ENCODE peak calls at places on chromosomes 16 and 17, in ten cellular contexts. B, A, M, P, I, H, D, Y, G and L are unnamed samples.

GRCh38 chr16:88914750-88915368 is 48.4 kb upstream of the PABPN1L start:
- DNase-seq in P (no peak), M (peak), A (peak), Y (no peak), H (no peak), B (no peak), I (peak), D (no peak), G (no peak), L (no peak)

GRCh38 chr17:43536236-43537088 is 9.7 kb downstream of the ETV4 start:
- DNase-seq in H (no peak), B (no peak), D (no peak), G (no peak), A (peak), M (peak), Y (no peak), P (no peak), I (peak), L (no peak)

GRCh38 chr16:57329718-57330327 is 28.8 kb upstream of the CCL22 start:
- DNase-seq in A (no peak), D (no peak), I (no peak), G (no peak), P (no peak), M (no peak), Y (no peak), H (no peak), B (no peak), L (no peak)

GRCh38 chr17:7348478-7349242 is 3.3 kb upstream of the KCTD11 start:
- DNase-seq in G (no peak), D (peak), I (no peak), A (no peak), B (no peak), Y (no peak), H (no peak), P (no peak), M (peak), L (no peak)

GRCh38 chr16:85329999-85330693 is 217.9 kb upstream of the CIBAR2 start:
- DNase-seq in G (no peak), Y (no peak), I (no peak), H (no peak), P (no peak), D (no peak), M (no peak), B (peak), A (no peak), L (no peak)

GRCh38 chr17:83199500-83200201 is 120.2 kb downstream of the METRNL start:
- DNase-seq in Y (no peak), D (peak), H (no peak), B (no peak), P (peak), I (no peak), A (no peak), G (peak), M (no peak), L (no peak)

GRCh38 chr16:89095401-89095974 is 1.8 kb downstream of the ACSF3 start:
- DNase-seq in D (no peak), B (no peak), H (no peak), P (no peak), Y (no peak), A (no peak), I (no peak), G (no peak), M (no peak), L (no peak)

GRCh38 chr16:53809088-53809951 is 105.4 kb downstream of the FTO start:
- DNase-seq in H (peak), G (no peak), I (no peak), D (no peak), A (peak), P (no peak), Y (no peak), M (peak), B (no peak), L (no peak)

GRCh38 chr17:8063761-8064589 is 23.5 kb downstream of the ALOX12B start:
- DNase-seq in H (no peak), A (no peak), I (no peak), Y (no peak), P (no peak), D (no peak), B (no peak), G (no peak), M (no peak), L (no peak)

GRCh38 chr17:81509048-81509686 is 3.4 kb downstream of the ACTG1 start:
- DNase-seq in Y (no peak), M (peak), G (no peak), P (no peak), H (no peak), I (no peak), D (no peak), B (no peak), A (no peak), L (no peak)

GRCh38 chr16:4377573-4378146 is 6.0 kb downstream of the VASN start:
- DNase-seq in A (no peak), M (no peak), H (no peak), D (no peak), P (no peak), G (no peak), Y (no peak), B (peak), I (no peak), L (no peak)

GRCh38 chr17:38325221-38325851 is 18.4 kb downstream of the GPR179 start:
- DNase-seq in A (no peak), M (peak), H (no peak), B (peak), I (no peak), P (no peak), G (no peak), Y (no peak), D (no peak), L (no peak)

GRCh38 chr17:50890675-50891516 is 24.7 kb upstream of the TOB1 start:
- DNase-seq in D (no peak), P (no peak), M (no peak), G (no peak), B (no peak), H (no peak), Y (no peak), A (no peak), I (no peak), L (no peak)

GRCh38 chr17:8294814-8295316 is 335 bp downstream of the SLC25A35 start:
- DNase-seq in G (no peak), H (no peak), A (no peak), M (no peak), B (peak), Y (no peak), P (no peak), I (no peak), D (no peak), L (no peak)

GRCh38 chr17:20157078-20157360 is 147.9 kb downstream of the SPECC1 start:
- DNase-seq in Y (peak), P (no peak), I (no peak), G (no peak), D (peak), H (no peak), A (no peak), B (peak), M (no peak), L (no peak)

GRCh38 chr17:78679495-78680395 is 102.3 kb downstream of the CYTH1 start:
- DNase-seq in H (no peak), I (no peak), A (no peak), G (no peak), M (no peak), B (no peak), Y (no peak), D (no peak), P (no peak), L (no peak)

GRCh38 chr17:43769426-43769825 is 9.4 kb downstream of the DUSP3 start:
- DNase-seq in Y (no peak), D (peak), P (no peak), I (no peak), A (no peak), M (no peak), G (no peak), H (no peak), B (no peak), L (no peak)

GRCh38 chr17:73782641-73783381 is 138.6 kb upstream of the SDK2 start:
- DNase-seq in D (no peak), M (no peak), Y (no peak), I (no peak), B (peak), P (no peak), H (no peak), G (no peak), A (no peak), L (no peak)

GRCh38 chr16:11298143-11298900 is 17.2 kb upstream of the PRM1 start:
- DNase-seq in A (no peak), H (no peak), P (no peak), M (no peak), I (no peak), Y (no peak), D (no peak), B (no peak), G (no peak), L (no peak)

GRCh38 chr16:11295672-11296071 is 14.5 kb upstream of the PRM1 start:
- DNase-seq in M (no peak), P (no peak), D (no peak), H (no peak), G (no peak), Y (no peak), I (no peak), A (no peak), B (no peak), L (no peak)

GRCh38 chr16:11296706-11297491 is 15.8 kb upstream of the PRM1 start:
- DNase-seq in B (no peak), D (no peak), I (no peak), H (no peak), M (peak), G (no peak), Y (no peak), A (no peak), P (no peak), L (no peak)

GRCh38 chr16:11296351-11296705 is 15.2 kb upstream of the PRM1 start:
- DNase-seq in G (no peak), H (no peak), D (no peak), Y (no peak), A (no peak), P (no peak), M (no peak), I (no peak), B (no peak), L (no peak)

DNA sequence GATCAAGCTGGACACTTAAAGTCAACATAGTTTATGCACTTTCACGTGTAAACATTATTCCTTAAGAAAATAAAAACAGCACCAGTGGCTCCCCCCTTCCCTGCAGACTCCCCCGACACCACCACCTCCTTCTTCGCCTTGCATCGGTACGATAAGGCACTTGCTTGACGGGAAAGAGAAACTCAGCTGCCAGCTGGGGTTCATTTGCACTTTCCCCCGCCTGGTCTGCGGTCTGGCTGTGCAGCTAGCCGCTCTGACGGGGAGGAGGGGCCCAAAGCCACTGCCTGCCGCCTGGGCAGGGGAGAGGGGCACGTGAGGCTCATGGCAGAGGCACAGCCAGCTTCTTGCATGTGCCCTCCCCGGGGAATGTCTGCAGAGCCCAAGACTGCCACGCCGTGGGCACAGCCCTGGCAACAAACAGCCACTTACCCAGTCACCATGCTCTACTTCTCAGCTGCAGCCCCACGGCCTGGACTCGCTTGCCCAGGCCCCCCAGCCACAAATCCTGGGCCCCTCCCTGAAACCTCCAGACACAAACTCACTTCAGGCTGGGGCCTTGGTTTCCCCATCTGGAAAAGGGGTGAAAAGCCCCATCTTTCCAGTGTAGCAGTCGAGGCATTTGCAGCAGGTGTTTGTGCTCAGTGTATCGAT is 16.5 kb upstream of the PRM1 start:
- DNase-seq in G (no peak), Y (peak), H (no peak), P (peak), B (peak), M (peak), I (peak), D (peak), A (no peak), L (no peak)
- TF ChIP-seq CTCF in G (no peak), Y (no peak), H (peak), P (no peak), B (no peak), M (no peak), I (no peak), D (no peak), A (no peak), L (no peak)

DNA sequence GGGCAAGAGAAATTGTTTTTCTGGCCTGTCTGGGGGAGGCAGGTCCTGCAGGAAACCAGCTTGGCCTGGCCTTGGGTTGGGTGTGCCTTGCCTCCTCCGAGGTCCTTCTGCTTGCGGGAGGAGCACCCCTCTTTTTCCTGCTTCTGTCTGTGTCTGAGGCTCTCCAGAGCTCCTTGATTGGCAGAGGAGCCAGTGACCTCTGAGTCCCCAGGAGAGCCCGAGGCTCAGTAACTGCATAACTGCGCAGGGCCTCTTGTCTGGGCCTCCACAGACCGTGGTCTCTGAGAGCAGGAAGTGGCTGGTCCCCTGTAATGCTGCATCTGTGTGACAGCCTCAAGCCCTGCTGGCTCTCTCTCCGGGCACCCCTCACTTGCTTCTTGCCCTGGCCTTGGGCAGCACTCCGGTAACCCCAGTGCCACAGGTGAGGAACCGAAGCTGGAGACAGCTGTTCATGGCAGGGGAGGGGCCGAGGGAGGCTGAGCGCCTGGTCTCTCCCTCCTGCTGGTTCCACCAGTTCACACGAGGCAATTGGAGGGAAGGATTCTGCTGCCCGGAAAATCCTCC is 1.6 kb downstream of the CAPN15 start:
- DNase-seq in G (no peak), D (no peak), H (no peak), M (no peak), I (no peak), Y (no peak), A (no peak), P (no peak), B (no peak), L (no peak)
- TF ChIP-seq CTCF in G (no peak), D (no peak), H (no peak), M (no peak), I (no peak), Y (no peak), A (no peak), P (no peak), B (no peak), L (no peak)

DNA sequence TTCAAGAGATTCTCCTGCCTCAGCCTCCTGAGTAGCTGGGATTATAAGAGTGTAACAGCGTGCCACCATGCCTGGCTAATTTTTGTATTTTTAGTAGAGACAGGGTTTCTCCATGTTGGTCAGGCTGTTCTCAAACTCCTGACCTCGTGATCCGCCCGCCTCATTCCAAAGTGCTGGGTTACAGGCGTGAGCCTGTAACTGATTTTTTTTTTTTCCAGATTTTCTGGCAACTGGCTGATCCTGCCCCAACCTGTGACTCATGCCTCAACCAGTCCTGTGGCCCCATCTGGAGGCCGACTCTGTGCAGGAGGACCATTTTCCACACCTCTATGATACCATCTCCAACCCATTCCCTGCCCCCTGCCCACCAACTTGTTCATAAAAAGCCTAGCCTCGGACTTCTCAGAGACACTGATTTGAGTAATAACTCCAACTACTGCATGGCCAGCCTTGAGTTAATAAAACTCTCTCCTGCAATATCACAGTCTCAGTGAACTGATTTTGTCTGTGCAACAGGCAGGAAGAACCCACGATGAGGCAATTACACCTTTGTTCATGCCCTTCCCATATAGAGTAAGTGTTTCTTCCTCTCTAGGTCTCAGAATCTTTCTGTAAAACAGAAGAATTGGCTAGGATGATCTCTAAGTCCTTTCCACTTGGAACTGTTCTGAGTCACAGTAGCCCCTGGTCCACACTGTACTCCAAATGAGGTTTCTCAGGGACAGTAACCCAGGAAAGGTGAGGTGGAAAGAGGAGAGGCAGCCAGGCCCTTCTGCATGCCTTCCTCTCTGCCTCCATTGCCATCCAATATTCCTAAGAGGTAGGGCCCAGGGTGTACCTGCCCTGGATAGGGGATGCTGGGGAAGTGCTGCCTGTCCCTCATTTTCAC is 8.8 kb upstream of the CNOT1 start:
- DNase-seq in H (peak), P (peak), G (no peak), B (peak), D (peak), A (peak), Y (no peak), I (peak), M (peak), L (no peak)
- TF ChIP-seq CTCF in H (peak), P (peak), G (no peak), B (peak), D (no peak), A (peak), Y (no peak), I (peak), M (peak), L (no peak)

GRCh38 chr17:80043963-80044362 is 7.5 kb downstream of the CCDC40 start:
- DNase-seq in I (no peak), Y (no peak), M (no peak), P (no peak), H (no peak), B (no peak), G (no peak), D (no peak), A (no peak), L (no peak)
- TF ChIP-seq CTCF in I (no peak), Y (no peak), M (no peak), P (no peak), H (no peak), B (no peak), G (no peak), D (no peak), A (no peak), L (no peak)

GRCh38 chr16:75398333-75398732 is 35.0 kb downstream of the CFDP1 start:
- DNase-seq in I (no peak), G (no peak), H (no peak), B (no peak), A (no peak), Y (no peak), M (no peak), P (no peak), D (no peak), L (no peak)

GRCh38 chr16:75401697-75402096 is 31.6 kb downstream of the CFDP1 start:
- DNase-seq in Y (no peak), B (no peak), G (no peak), M (no peak), I (no peak), P (no peak), D (no peak), A (no peak), H (no peak), L (no peak)

GRCh38 chr16:75406943-75407342 is 26.4 kb downstream of the CFDP1 start:
- DNase-seq in D (no peak), A (no peak), B (no peak), M (no peak), H (no peak), Y (no peak), I (no peak), G (no peak), P (no peak), L (no peak)

GRCh38 chr16:75402174-75402820 is 31.0 kb downstream of the CFDP1 start:
- DNase-seq in B (no peak), G (no peak), M (no peak), A (no peak), D (no peak), I (no peak), H (no peak), Y (no peak), P (peak), L (no peak)

GRCh38 chr16:75402821-75403475 is 30.4 kb downstream of the CFDP1 start:
- DNase-seq in Y (no peak), G (no peak), P (no peak), M (peak), B (peak), I (no peak), D (no peak), H (no peak), A (no peak), L (no peak)
- TF ChIP-seq CTCF in Y (peak), G (peak), P (peak), M (peak), B (peak), I (peak), D (no peak), H (peak), A (peak), L (peak)

GRCh38 chr16:28592511-28592910 is 4.3 kb downstream of the SULT1A2 start:
- DNase-seq in D (no peak), M (no peak), H (no peak), G (no peak), A (no peak), I (no peak), P (no peak), Y (no peak), B (no peak), L (no peak)

GRCh38 chr16:28596840-28597691 is at the start of gene SULT1A2:
- DNase-seq in H (no peak), B (peak), M (no peak), Y (peak), I (no peak), P (no peak), D (no peak), A (no peak), G (peak), L (no peak)

GRCh38 chr16:28592979-28593553 is 3.8 kb downstream of the SULT1A2 start:
- DNase-seq in M (no peak), G (no peak), Y (no peak), P (no peak), B (no peak), A (no peak), D (no peak), I (no peak), H (no peak), L (no peak)

GRCh38 chr16:28596115-28596630 is 677 bp downstream of the SULT1A2 start:
- DNase-seq in M (no peak), H (no peak), D (no peak), G (no peak), P (no peak), A (no peak), B (no peak), Y (no peak), I (no peak), L (no peak)

GRCh38 chr16:28597692-28598261 is 927 bp upstream of the SULT1A2 start:
- DNase-seq in G (no peak), A (no peak), P (no peak), I (no peak), M (no peak), D (no peak), B (peak), Y (peak), H (no peak), L (no peak)
- TF ChIP-seq CTCF in G (no peak), A (no peak), P (no peak), I (no peak), M (no peak), D (no peak), B (no peak), Y (no peak), H (no peak), L (no peak)

GRCh38 chr17:80145076-80146075 is 1.6 kb downstream of the EIF4A3 start:
- DNase-seq in M (no peak), D (no peak), I (no peak), A (no peak), P (no peak), B (no peak), Y (no peak), G (no peak), H (no peak), L (no peak)

GRCh38 chr17:80151333-80151732 is 4.4 kb upstream of the EIF4A3 start:
- DNase-seq in P (no peak), I (no peak), H (no peak), Y (no peak), A (no peak), B (no peak), G (no peak), D (no peak), M (peak), L (no peak)

GRCh38 chr17:80146121-80147034 is 550 bp downstream of the EIF4A3 start:
- DNase-seq in M (no peak), I (no peak), Y (no peak), B (peak), D (peak), A (no peak), P (no peak), H (no peak), G (no peak), L (no peak)

GRCh38 chr17:80142929-80143328 is 4.0 kb downstream of the EIF4A3 start:
- DNase-seq in P (no peak), M (no peak), H (no peak), A (no peak), B (no peak), D (no peak), I (no peak), Y (no peak), G (no peak), L (no peak)

GRCh38 chr17:80147035-80147939 is at the start of gene EIF4A3:
- DNase-seq in Y (peak), B (peak), M (peak), D (peak), H (peak), I (peak), G (peak), A (peak), P (peak), L (peak)
- TF ChIP-seq CTCF in Y (no peak), B (no peak), M (no peak), D (no peak), H (peak), I (no peak), G (no peak), A (no peak), P (no peak), L (no peak)